ENCODE peak calls at places on chromosome 20, in nine cellular contexts. L is neural crest cell; X is chondrocyte; Z is activated CD8-positive, alpha-beta T cell treated with anti-CD3 and anti-CD28 coated beads for 36 hours; N is brain microvascular endothelial cell; R is uterus; O is GM13977; W is neural progenitor cell; K is WTC11. T is an unnamed sample.

GRCh38 chr20:38878798-38879197 is 47.4 kb upstream of the FAM83D start:
- DNase-seq in L (peak; percentile 49), X (peak; percentile 68), Z (no peak), N (peak; percentile 13), R (no peak), O (no peak), W (peak; percentile 79), K (peak; percentile 70), T (no peak)

GRCh38 chr20:37228656-37229055 is 33.0 kb downstream of the GHRH start:
- DNase-seq in L (no peak), X (no peak), Z (no peak), N (no peak), R (no peak), O (no peak), W (no peak), K (no peak), T (no peak)

GRCh38 chr20:63058696-63059335 is 52.1 kb upstream of the BHLHE23 start:
- DNase-seq in L (no peak), X (peak; percentile 88), Z (no peak), N (no peak), R (no peak), O (no peak), W (no peak), K (peak; percentile 12), T (no peak)

GRCh38 chr20:17925300-17925939 is 43.2 kb downstream of the SNX5 start:
- DNase-seq in L (no peak), X (no peak), Z (no peak), N (no peak), R (no peak), O (no peak), W (no peak), K (no peak), T (no peak)

GRCh38 chr20:20664795-20665194 is 47.6 kb downstream of the RALGAPA2 start:
- DNase-seq in L (no peak), X (no peak), Z (peak; percentile 4), N (peak; percentile 14), R (no peak), O (peak; percentile 17), W (peak; percentile 53), K (no peak), T (peak; percentile 23)

GRCh38 chr20:46731770-46732169 is 22.3 kb downstream of the SLC2A10 start:
- DNase-seq in L (no peak), X (no peak), Z (no peak), N (no peak), R (no peak), O (no peak), W (no peak), K (no peak), T (no peak)

GRCh38 chr20:32052792-32053362 is 835 bp downstream of the HCK start:
- DNase-seq in L (no peak), X (no peak), Z (no peak), N (no peak), R (no peak), O (peak; percentile 72), W (peak; percentile 42), K (peak; percentile 65), T (peak; percentile 83)

GRCh38 chr20:13017235-13017634 is 8.5 kb downstream of the SPTLC3 start:
- DNase-seq in L (no peak), X (no peak), Z (no peak), N (peak; percentile 29), R (no peak), O (no peak), W (no peak), K (no peak), T (no peak)

GRCh38 chr20:58179432-58180099 is 48.9 kb downstream of the ANKRD60 start:
- DNase-seq in L (peak; percentile 80), X (no peak), Z (peak; percentile 64), N (peak; percentile 15), R (peak; percentile 71), O (peak; percentile 85), W (peak; percentile 78), K (peak; percentile 73), T (peak; percentile 88)

GRCh38 chr20:37823276-37823980 is 79.5 kb upstream of the VSTM2L start:
- DNase-seq in L (no peak), X (no peak), Z (no peak), N (peak; percentile 29), R (no peak), O (peak; percentile 9), W (peak; percentile 20), K (no peak), T (peak; percentile 17)

GRCh38 chr20:1209447-1210387 is 6.5 kb downstream of the C20orf202 start:
- DNase-seq in L (no peak), X (no peak), Z (peak; percentile 17), N (no peak), R (no peak), O (no peak), W (no peak), K (no peak), T (no peak)

GRCh38 chr20:32263398-32263954 is 14.0 kb upstream of the KIF3B start:
- DNase-seq in L (no peak), X (peak; percentile 10), Z (no peak), N (no peak), R (no peak), O (no peak), W (no peak), K (no peak), T (no peak)

GRCh38 chr20:20752712-20753111 is 40.3 kb upstream of the RALGAPA2 start:
- DNase-seq in L (no peak), X (no peak), Z (no peak), N (no peak), R (no peak), O (no peak), W (no peak), K (no peak), T (no peak)

GRCh38 chr20:52062452-52063209 is 128.9 kb downstream of the ZFP64 start:
- DNase-seq in L (no peak), X (no peak), Z (no peak), N (no peak), R (no peak), O (no peak), W (no peak), K (no peak), T (no peak)

GRCh38 chr20:52056203-52057062 is 135.1 kb downstream of the ZFP64 start:
- DNase-seq in L (no peak), X (no peak), Z (no peak), N (peak; percentile 80), R (no peak), O (no peak), W (no peak), K (no peak), T (no peak)

GRCh38 chr20:52064936-52065335 is 126.6 kb downstream of the ZFP64 start:
- DNase-seq in L (no peak), X (no peak), Z (no peak), N (no peak), R (no peak), O (no peak), W (no peak), K (no peak), T (no peak)

GRCh38 chr20:52060794-52061714 is 130.5 kb downstream of the ZFP64 start:
- DNase-seq in L (no peak), X (no peak), Z (no peak), N (peak; percentile 13), R (no peak), O (no peak), W (peak; percentile 81), K (peak; percentile 45), T (no peak)
- TF ChIP-seq CTCF in L (peak; percentile 48), X (peak; percentile 75), Z (no peak), N (peak; percentile 61), R (no peak), O (no peak), W (peak; percentile 72), K (no peak), T (no peak)

DNA sequence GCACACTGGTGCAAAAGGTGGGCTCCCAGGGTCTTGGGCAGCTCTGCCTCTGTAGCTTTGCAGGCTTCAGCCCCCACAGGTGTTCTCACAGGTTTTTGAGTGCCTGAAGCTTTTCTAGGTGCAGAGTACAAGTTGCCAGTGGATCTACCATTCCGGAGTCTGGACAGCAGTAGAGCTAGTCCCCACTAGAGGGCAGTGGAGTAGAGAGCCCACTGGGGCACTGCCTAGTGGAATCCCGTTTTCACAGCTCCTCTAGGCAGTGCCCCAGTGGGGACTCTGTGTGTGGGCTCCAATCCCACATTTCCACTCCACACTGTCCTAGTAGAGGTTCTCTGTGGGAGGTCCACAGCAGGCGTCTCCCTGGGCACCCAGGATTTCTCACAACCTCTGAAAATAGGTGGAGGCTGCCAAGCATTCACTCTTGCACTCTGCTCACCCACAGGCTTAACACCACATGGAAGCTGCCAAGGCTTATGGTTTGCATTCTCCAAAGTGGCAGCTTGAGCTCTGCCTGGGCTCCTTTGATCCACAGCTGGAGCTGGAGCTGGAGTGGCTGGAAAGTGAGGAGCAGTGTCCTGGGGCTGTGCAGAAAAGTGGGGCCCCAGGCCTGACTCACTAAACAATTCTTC is 86.3 kb upstream of the PROKR2 start:
- DNase-seq in L (peak; percentile 46), X (no peak), Z (peak; percentile 43), N (peak; percentile 36), R (no peak), O (peak; percentile 31), W (peak; percentile 67), K (peak; percentile 67), T (peak; percentile 36)
- TF ChIP-seq CTCF in L (peak; percentile 56), X (peak; percentile 44), Z (peak; percentile 44), N (peak; percentile 73), R (no peak), O (peak; percentile 69), W (peak; percentile 73), K (peak; percentile 62), T (peak; percentile 62)

GRCh38 chr20:50224553-50225255 is 34.1 kb downstream of the CEBPB start:
- DNase-seq in L (no peak), X (no peak), Z (peak; percentile 20), N (peak; percentile 43), R (peak; percentile 86), O (no peak), W (no peak), K (peak; percentile 28), T (no peak)
- TF ChIP-seq CTCF in L (no peak), X (peak; percentile 55), Z (no peak), N (peak; percentile 50), R (peak; percentile 12), O (no peak), W (no peak), K (no peak), T (no peak)

DNA sequence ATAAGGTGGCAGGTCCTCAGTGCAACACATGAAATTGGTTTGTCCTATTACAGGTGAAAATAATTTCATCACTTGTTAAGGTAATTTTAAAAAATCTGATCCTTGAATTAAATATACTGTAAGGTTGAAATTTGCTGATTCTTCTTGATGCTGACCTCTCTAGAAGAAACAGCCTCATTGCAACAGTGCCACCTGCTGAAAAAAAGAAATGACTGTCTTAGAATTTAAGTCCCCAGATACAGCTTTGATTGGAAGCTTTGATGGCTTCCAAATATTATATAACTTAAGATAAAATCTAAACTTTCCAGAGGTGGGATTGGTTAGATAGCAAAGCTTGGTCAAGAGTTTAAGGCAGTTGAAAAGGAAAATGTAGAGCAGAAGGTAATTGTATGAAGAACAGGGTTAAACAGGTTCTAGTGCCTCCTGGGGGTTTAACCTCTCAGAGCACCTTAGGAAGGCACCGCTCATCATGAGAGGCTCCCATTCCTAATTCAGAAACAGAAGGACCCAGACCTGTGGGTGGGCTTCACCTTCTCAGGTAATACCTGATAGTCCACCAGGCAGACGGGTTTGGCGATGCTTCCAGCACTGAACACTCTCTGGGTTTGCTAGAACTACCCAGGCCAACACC is 401.0 kb downstream of the PAX1 start:
- DNase-seq in L (no peak), X (no peak), Z (no peak), N (peak; percentile 4), R (no peak), O (no peak), W (peak; percentile 50), K (no peak), T (no peak)
- TF ChIP-seq CTCF in L (peak; percentile 74), X (peak; percentile 62), Z (peak; percentile 22), N (no peak), R (peak; percentile 62), O (no peak), W (peak; percentile 82), K (no peak), T (no peak)